ENCODE peak calls at places on chromosomes 13 and 19, in nine cellular contexts. Q is A549, P is IMR-90, Y is breast epithelium, I is keratinocyte, K is left ventricle myocardium inferior, R is fibroblast of lung, C is cardiac muscle cell, L is transverse colon. W is an unnamed sample.

GRCh38 chr13:42255854-42256253 is 16.1 kb upstream of the AKAP11 start:
- DNase-seq in K (no peak), L (no peak), R (no peak), P (no peak), Y (no peak), I (no peak), Q (no peak), C (no peak), W (no peak)

GRCh38 chr19:50377051-50377441 is 789 bp downstream of the NR1H2 start:
- DNase-seq in Y (no peak), R (no peak), C (peak; percentile 21), K (no peak), I (no peak), P (no peak), Q (peak; percentile 55), L (peak; percentile 55), W (no peak)

GRCh38 chr19:44643605-44644390 is at the start of gene PVR:
- DNase-seq in P (peak; percentile 77), K (peak; percentile 78), R (peak; percentile 65), I (peak; percentile 71), L (peak; percentile 75), Y (peak; percentile 54), C (peak; percentile 79), Q (peak; percentile 98), W (peak; percentile 85)

GRCh38 chr19:50818859-50819472 is 4.6 kb downstream of the KLK1 start:
- DNase-seq in K (no peak), C (no peak), R (no peak), Q (no peak), I (no peak), L (no peak), Y (no peak), P (no peak), W (no peak)

GRCh38 chr19:12872941-12873890 is 8.0 kb downstream of the DNASE2 start:
- DNase-seq in R (peak; percentile 35), I (peak; percentile 66), C (no peak), Y (no peak), L (peak; percentile 66), P (peak; percentile 37), Q (no peak), K (no peak), W (peak; percentile 81)

GRCh38 chr19:14410054-14410774 is 8.9 kb downstream of the DDX39A start:
- DNase-seq in L (no peak), Y (no peak), Q (no peak), R (no peak), P (no peak), C (no peak), K (no peak), I (no peak), W (no peak)

GRCh38 chr13:98295371-98295770 is 118.3 kb upstream of the RNF113B start:
- DNase-seq in P (peak; percentile 66), Y (no peak), I (no peak), Q (no peak), K (no peak), R (peak; percentile 26), C (no peak), L (no peak), W (no peak)

GRCh38 chr13:113930711-113931637 is 42.9 kb downstream of the C13orf46 start:
- DNase-seq in K (no peak), Y (peak; percentile 30), R (no peak), C (no peak), I (no peak), P (no peak), Q (no peak), L (no peak), W (no peak)

GRCh38 chr13:20173121-20173746 is 12.4 kb upstream of the GJA3 start:
- DNase-seq in I (no peak), P (peak; percentile 34), R (peak; percentile 49), L (no peak), K (no peak), Y (no peak), Q (no peak), C (no peak), W (no peak)

GRCh38 chr19:6234527-6234926 is 45.2 kb downstream of the MLLT1 start:
- DNase-seq in C (no peak), K (no peak), I (no peak), P (peak; percentile 15), Y (no peak), Q (no peak), L (no peak), R (no peak), W (no peak)

GRCh38 chr13:99005609-99006008 is 27.7 kb upstream of the DOCK9 start:
- DNase-seq in I (no peak), R (no peak), Q (no peak), C (no peak), P (no peak), K (no peak), L (no peak), Y (no peak), W (no peak)

GRCh38 chr19:53157601-53158000 is 1.3 kb downstream of the ZNF347 start:
- DNase-seq in L (no peak), P (peak; percentile 13), R (no peak), Y (no peak), I (no peak), Q (no peak), K (no peak), C (peak; percentile 17), W (no peak)

GRCh38 chr19:32642771-32643170 is 32.2 kb downstream of the ANKRD27 start:
- DNase-seq in Q (no peak), I (no peak), R (no peak), K (no peak), C (no peak), L (peak; percentile 15), P (no peak), Y (no peak), W (no peak)

GRCh38 chr19:18429717-18430416 is 8.1 kb downstream of the ISYNA1 start:
- DNase-seq in P (no peak), R (no peak), I (no peak), Q (no peak), K (no peak), C (no peak), Y (no peak), L (no peak), W (peak; percentile 24)

GRCh38 chr13:24042710-24043440 is 117.6 kb upstream of the SPATA13 start:
- DNase-seq in Q (no peak), L (no peak), K (no peak), Y (no peak), I (no peak), R (no peak), C (no peak), P (peak; percentile 63), W (no peak)

GRCh38 chr19:39413903-39414608 is 1.6 kb downstream of the PLEKHG2 start:
- DNase-seq in R (peak; percentile 40), C (peak; percentile 54), K (no peak), Q (peak; percentile 91), P (peak; percentile 28), Y (no peak), L (peak; percentile 31), I (no peak), W (peak; percentile 61)

GRCh38 chr13:19085258-19085657 is 96.4 kb downstream of the TUBA3C start:
- DNase-seq in Y (no peak), I (no peak), Q (no peak), K (no peak), C (no peak), P (no peak), L (no peak), R (no peak), W (no peak)

GRCh38 chr13:19085876-19086275 is 95.7 kb downstream of the TUBA3C start:
- DNase-seq in R (no peak), P (no peak), I (no peak), C (no peak), Y (no peak), K (no peak), L (no peak), Q (no peak), W (no peak)

GRCh38 chr13:19088416-19088815 is 93.2 kb downstream of the TUBA3C start:
- DNase-seq in C (no peak), L (no peak), P (no peak), I (no peak), Q (no peak), K (no peak), R (no peak), Y (no peak), W (no peak)

GRCh38 chr13:19090495-19090894 is 91.1 kb downstream of the TUBA3C start:
- DNase-seq in Y (no peak), C (no peak), L (no peak), P (no peak), I (no peak), R (no peak), Q (no peak), K (no peak), W (no peak)

GRCh38 chr13:19089315-19089714 is 92.3 kb downstream of the TUBA3C start:
- DNase-seq in K (no peak), L (no peak), P (no peak), I (no peak), C (no peak), R (no peak), Q (no peak), Y (no peak), W (no peak)
- TF ChIP-seq CTCF in K (peak; percentile 39), L (no peak), P (no peak), I (no peak), C (no peak), R (no peak), Q (no peak), Y (no peak), W (no peak)

DNA sequence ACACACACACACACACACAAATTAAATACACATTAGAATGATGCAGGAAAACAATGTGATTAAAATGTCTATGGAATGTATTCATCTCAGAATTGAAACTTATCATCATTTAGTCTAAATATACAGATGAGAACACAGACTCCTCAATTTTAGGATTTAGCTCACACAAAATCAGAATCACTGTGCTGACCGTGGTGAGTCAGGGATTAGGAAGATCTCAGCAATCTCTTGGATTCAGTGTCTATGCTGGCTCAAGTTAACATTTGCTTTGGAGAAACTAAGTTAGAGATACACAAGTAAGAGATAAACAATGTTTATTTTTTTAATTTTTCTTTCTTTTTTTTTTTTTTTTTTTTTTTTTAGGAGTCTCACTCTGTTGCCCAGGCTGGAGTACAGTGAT is 323.6 kb downstream of the KLF12 start:
- DNase-seq in R (no peak), Q (no peak), Y (no peak), C (no peak), K (no peak), L (no peak), P (peak; percentile 72), I (no peak), W (no peak)
- H3K9me3 ChIP-seq in R (no peaks in the 10 kb centered on the region), Q (no peaks in the 10 kb centered on the region), Y (no peaks in the 10 kb centered on the region), C (no peaks in the 10 kb centered on the region), K (no peaks in the 10 kb centered on the region), L (no peaks in the 10 kb centered on the region), P (no peaks in the 10 kb centered on the region), I (no peaks in the 10 kb centered on the region), W (no peaks in the 10 kb centered on the region)

DNA sequence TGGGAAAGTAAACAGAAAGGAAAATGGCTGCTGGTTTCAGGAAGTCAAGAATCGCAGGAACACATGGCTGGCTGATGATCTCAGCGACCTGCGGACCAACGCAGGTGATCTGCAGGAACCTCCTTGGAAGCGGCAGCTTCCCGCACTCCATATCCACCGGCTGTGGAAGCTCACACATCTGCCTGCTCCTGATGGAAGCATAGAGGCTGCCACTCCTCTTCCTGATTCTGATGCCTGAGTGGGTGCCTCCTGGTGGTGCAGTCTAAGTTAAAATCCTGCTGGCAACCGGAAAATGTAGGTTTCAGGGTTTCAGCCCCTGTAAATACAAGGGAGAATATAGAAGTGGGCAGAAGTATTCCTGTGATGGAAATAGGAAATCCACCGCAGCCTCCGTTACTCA is 75.5 kb downstream of the TNFSF13B start:
- DNase-seq in L (no peak), I (no peak), Y (no peak), C (no peak), Q (no peak), R (no peak), P (no peak), K (no peak), W (no peak)
- TF ChIP-seq CTCF in L (no peak), I (no peak), Y (no peak), C (no peak), Q (no peak), R (no peak), P (no peak), K (no peak), W (peak; percentile 33)

GRCh38 chr19:56441206-56441792 is 35.8 kb downstream of the ZNF667 start:
- DNase-seq in K (no peak), I (no peak), Y (no peak), C (no peak), L (no peak), Q (no peak), P (no peak), R (no peak), W (no peak)
- H3K9me3 ChIP-seq in K (peaks cover 86% of the 10 kb centered on the region), I (peaks cover 17% of the 10 kb centered on the region), Y (peaks cover 81% of the 10 kb centered on the region), C (peaks cover 8% of the 10 kb centered on the region), L (peaks cover 78% of the 10 kb centered on the region), Q (peaks cover 81% of the 10 kb centered on the region), P (peaks cover 44% of the 10 kb centered on the region), R (no peaks in the 10 kb centered on the region), W (peaks cover 9% of the 10 kb centered on the region)